ENCODE peak calls at places on chromosomes 11 and 22, in ten cellular contexts. V is HEK293T; P is activated CD4-positive, alpha-beta T cell treated with anti-CD3 and anti-CD28 coated beads, Interleukin-2, amount 50 U/mL, for 48 hours; T is glomerular endothelial cell; H is neural progenitor cell; J is upper lobe of right lung; S is T-helper 2 cell treated with Interferon-gamma antibody and Interleukin-4, amounts not matched to agents 5 μg/mL and 100 μg/mL, for 36 hours; X is ACHN; A is cardiac fibroblast; B is NCI-H1105. O is an unnamed sample.

GRCh38 chr11:114358711-114359110 is 41.6 kb downstream of the C11orf71 start:
- DNase-seq in V (no peak), P (no peak), T (no peak), H (no peak), J (no peak), S (no peak), X (peak), A (peak), B (no peak), O (no peak)

GRCh38 chr11:12853652-12854296 is 155.3 kb upstream of the RASSF10 start:
- DNase-seq in V (no peak), P (no peak), T (no peak), H (no peak), J (no peak), S (no peak), X (peak), A (peak), B (no peak), O (no peak)

GRCh38 chr22:17444204-17444504 is 74.9 kb downstream of the CECR2 start:
- DNase-seq in V (no peak), P (no peak), T (no peak), H (no peak), J (no peak), S (no peak), X (no peak), A (no peak), B (no peak), O (no peak)

GRCh38 chr11:72426054-72426757 is 8.1 kb downstream of the CLPB start:
- DNase-seq in V (no peak), P (no peak), T (no peak), H (no peak), J (no peak), S (no peak), X (no peak), A (no peak), B (no peak), O (no peak)

GRCh38 chr22:20014526-20015186 is 2.0 kb downstream of the ARVCF start:
- DNase-seq in V (no peak), P (no peak), T (no peak), H (no peak), J (no peak), S (no peak), X (no peak), A (no peak), B (no peak), O (no peak)

GRCh38 chr22:25081409-25081824 is 118.2 kb upstream of the CRYBB3 start:
- DNase-seq in V (peak), P (peak), T (no peak), H (peak), J (no peak), S (peak), X (peak), A (peak), B (peak), O (peak)

GRCh38 chr11:63551889-63552266 is 11.3 kb downstream of the PLAAT2 start:
- DNase-seq in V (no peak), P (no peak), T (no peak), H (no peak), J (no peak), S (no peak), X (no peak), A (no peak), B (no peak), O (no peak)

GRCh38 chr22:43239102-43239875 is 52.4 kb upstream of the TTLL12 start:
- DNase-seq in V (no peak), P (no peak), T (no peak), H (no peak), J (no peak), S (no peak), X (no peak), A (peak), B (no peak), O (no peak)

GRCh38 chr22:29030618-29031235 is 30.9 kb downstream of the C22orf31 start:
- DNase-seq in V (peak), P (no peak), T (no peak), H (peak), J (peak), S (no peak), X (peak), A (peak), B (peak), O (peak)

GRCh38 chr11:77287615-77288273 is 13.7 kb downstream of the GDPD4 start:
- DNase-seq in V (no peak), P (no peak), T (no peak), H (no peak), J (no peak), S (no peak), X (peak), A (peak), B (no peak), O (no peak)

GRCh38 chr11:77384584-77384983 is 83.1 kb upstream of the GDPD4 start:
- DNase-seq in V (no peak), P (no peak), T (no peak), H (no peak), J (no peak), S (no peak), X (no peak), A (no peak), B (no peak), O (no peak)

GRCh38 chr11:114776956-114777355 is 98.6 kb downstream of the NXPE2 start:
- DNase-seq in V (no peak), P (no peak), T (no peak), H (no peak), J (no peak), S (no peak), X (no peak), A (no peak), B (no peak), O (no peak)

GRCh38 chr22:30586414-30586813 is 5.3 kb downstream of the PES1 start:
- DNase-seq in V (no peak), P (no peak), T (no peak), H (no peak), J (no peak), S (no peak), X (no peak), A (no peak), B (no peak), O (no peak)

GRCh38 chr11:44589301-44589700 is 23.8 kb downstream of the CD82 start:
- DNase-seq in V (no peak), P (no peak), T (no peak), H (no peak), J (no peak), S (no peak), X (peak), A (peak), B (no peak), O (no peak)

GRCh38 chr11:19683141-19683805 is 29.4 kb upstream of the NAV2 start:
- DNase-seq in V (no peak), P (no peak), T (no peak), H (no peak), J (no peak), S (no peak), X (peak), A (peak), B (no peak), O (no peak)

GRCh38 chr11:16791494-16791961 is 53.1 kb downstream of the C11orf58 start:
- DNase-seq in V (no peak), P (peak), T (peak), H (no peak), J (no peak), S (no peak), X (peak), A (peak), B (no peak), O (peak)

GRCh38 chr11:82867495-82868082 is 32.6 kb downstream of the PRCP start:
- DNase-seq in V (peak), P (peak), T (peak), H (peak), J (no peak), S (peak), X (peak), A (peak), B (peak), O (peak)

GRCh38 chr11:61495801-61496601 is 12.5 kb upstream of the LRRC10B start:
- DNase-seq in V (no peak), P (no peak), T (no peak), H (no peak), J (no peak), S (no peak), X (no peak), A (no peak), B (peak), O (no peak)

GRCh38 chr22:43919106-43919965 is 4.3 kb upstream of the PNPLA3 start:
- DNase-seq in V (no peak), P (no peak), T (no peak), H (no peak), J (no peak), S (no peak), X (no peak), A (no peak), B (no peak), O (no peak)

GRCh38 chr22:45285431-45286058 is 796 bp downstream of the UPK3A start:
- DNase-seq in V (no peak), P (no peak), T (no peak), H (peak), J (no peak), S (no peak), X (no peak), A (no peak), B (no peak), O (no peak)

GRCh38 chr11:67114275-67114896 is 4.7 kb upstream of the KDM2A start:
- DNase-seq in V (no peak), P (no peak), T (no peak), H (no peak), J (no peak), S (no peak), X (no peak), A (no peak), B (no peak), O (no peak)

GRCh38 chr11:128157423-128158298 is 429.7 kb downstream of the ETS1 start:
- DNase-seq in V (peak), P (peak), T (peak), H (peak), J (no peak), S (peak), X (peak), A (peak), B (peak), O (peak)

GRCh38 chr11:28618426-28618825 is 510.2 kb downstream of the METTL15 start:
- DNase-seq in V (no peak), P (no peak), T (no peak), H (no peak), J (no peak), S (no peak), X (no peak), A (peak), B (no peak), O (peak)

GRCh38 chr11:83629775-83630174 is 343.6 kb upstream of the CCDC90B start:
- DNase-seq in V (no peak), P (no peak), T (no peak), H (no peak), J (no peak), S (no peak), X (no peak), A (no peak), B (no peak), O (no peak)